ENCODE peak calls at places on chromosomes 4 and X, in ten cellular contexts. One of them, this sample, is unnamed.

GRCh38 chr4:119212251-119212963 is at the start of gene USP53:
- DNase-seq in ascending aorta: peak
- DNase-seq in cardiac fibroblast: peak
- DNase-seq in OCI-LY7: peak
- DNase-seq in ovary: peak
- DNase-seq in BE2C: peak
- DNase-seq in BJ: peak
- DNase-seq in brain microvascular endothelial cell: peak
- DNase-seq in adrenal gland: peak
- DNase-seq in hepatocyte: peak
- DNase-seq in this sample: peak

GRCh38 chr4:19739101-19739651 is 512.5 kb upstream of the SLIT2 start:
- DNase-seq in ascending aorta: no peak
- DNase-seq in cardiac fibroblast: peak
- DNase-seq in OCI-LY7: no peak
- DNase-seq in ovary: no peak
- DNase-seq in BE2C: no peak
- DNase-seq in BJ: peak
- DNase-seq in brain microvascular endothelial cell: peak
- DNase-seq in adrenal gland: no peak
- DNase-seq in hepatocyte: peak
- DNase-seq in this sample: peak

GRCh38 chr4:31692407-31692940 is 972.3 kb downstream of the PCDH7 start:
- DNase-seq in ascending aorta: no peak
- DNase-seq in cardiac fibroblast: no peak
- DNase-seq in OCI-LY7: no peak
- DNase-seq in ovary: no peak
- DNase-seq in BE2C: peak
- DNase-seq in BJ: no peak
- DNase-seq in brain microvascular endothelial cell: no peak
- DNase-seq in adrenal gland: peak
- DNase-seq in hepatocyte: no peak
- DNase-seq in this sample: no peak

GRCh38 chrX:150766351-150767044 is 73.3 kb downstream of the MTMR1 start:
- DNase-seq in ascending aorta: no peak
- DNase-seq in cardiac fibroblast: no peak
- DNase-seq in OCI-LY7: peak
- DNase-seq in ovary: no peak
- DNase-seq in BE2C: no peak
- DNase-seq in BJ: no peak
- DNase-seq in brain microvascular endothelial cell: no peak
- DNase-seq in adrenal gland: no peak
- DNase-seq in hepatocyte: no peak
- DNase-seq in this sample: no peak

GRCh38 chrX:19625612-19626011 is 110.3 kb upstream of the MAP3K15 start:
- DNase-seq in ascending aorta: no peak
- DNase-seq in cardiac fibroblast: peak
- DNase-seq in OCI-LY7: no peak
- DNase-seq in ovary: no peak
- DNase-seq in BE2C: no peak
- DNase-seq in BJ: no peak
- DNase-seq in brain microvascular endothelial cell: no peak
- DNase-seq in adrenal gland: no peak
- DNase-seq in hepatocyte: no peak
- DNase-seq in this sample: peak

GRCh38 chrX:46582325-46582724 is 8.8 kb downstream of the CHST7 start:
- DNase-seq in ascending aorta: no peak
- DNase-seq in cardiac fibroblast: peak
- DNase-seq in OCI-LY7: no peak
- DNase-seq in ovary: no peak
- DNase-seq in BE2C: no peak
- DNase-seq in BJ: no peak
- DNase-seq in brain microvascular endothelial cell: no peak
- DNase-seq in adrenal gland: no peak
- DNase-seq in hepatocyte: no peak
- DNase-seq in this sample: peak

GRCh38 chr4:158122501-158122900 is 50.3 kb downstream of the GASK1B start:
- DNase-seq in ascending aorta: no peak
- DNase-seq in cardiac fibroblast: peak
- DNase-seq in OCI-LY7: no peak
- DNase-seq in ovary: no peak
- DNase-seq in BE2C: no peak
- DNase-seq in BJ: no peak
- DNase-seq in brain microvascular endothelial cell: no peak
- DNase-seq in adrenal gland: no peak
- DNase-seq in hepatocyte: no peak
- DNase-seq in this sample: peak

GRCh38 chrX:15471016-15471415 is 22.1 kb downstream of the PIR start:
- DNase-seq in ascending aorta: peak
- DNase-seq in cardiac fibroblast: peak
- DNase-seq in OCI-LY7: peak
- DNase-seq in ovary: peak
- DNase-seq in BE2C: peak
- DNase-seq in BJ: no peak
- DNase-seq in brain microvascular endothelial cell: peak
- DNase-seq in adrenal gland: peak
- DNase-seq in hepatocyte: peak
- DNase-seq in this sample: peak

GRCh38 chr4:179372746-179373145 is 1930.5 kb upstream of the AGA start:
- DNase-seq in ascending aorta: no peak
- DNase-seq in cardiac fibroblast: no peak
- DNase-seq in OCI-LY7: no peak
- DNase-seq in ovary: no peak
- DNase-seq in BE2C: no peak
- DNase-seq in BJ: no peak
- DNase-seq in brain microvascular endothelial cell: no peak
- DNase-seq in adrenal gland: no peak
- DNase-seq in hepatocyte: no peak
- DNase-seq in this sample: no peak

GRCh38 chr4:188822698-188823097 is 683.5 kb downstream of the TRIML1 start:
- DNase-seq in ascending aorta: no peak
- DNase-seq in cardiac fibroblast: no peak
- DNase-seq in OCI-LY7: no peak
- DNase-seq in ovary: no peak
- DNase-seq in BE2C: no peak
- DNase-seq in BJ: no peak
- DNase-seq in brain microvascular endothelial cell: no peak
- DNase-seq in adrenal gland: no peak
- DNase-seq in hepatocyte: peak
- DNase-seq in this sample: peak

GRCh38 chrX:12946406-12946805 is 28.5 kb upstream of the TMSB4X start:
- DNase-seq in ascending aorta: no peak
- DNase-seq in cardiac fibroblast: no peak
- DNase-seq in OCI-LY7: no peak
- DNase-seq in ovary: no peak
- DNase-seq in BE2C: no peak
- DNase-seq in BJ: no peak
- DNase-seq in brain microvascular endothelial cell: no peak
- DNase-seq in adrenal gland: no peak
- DNase-seq in hepatocyte: no peak
- DNase-seq in this sample: no peak

GRCh38 chrX:20477836-20478532 is 211.3 kb upstream of the RPS6KA3 start:
- DNase-seq in ascending aorta: no peak
- DNase-seq in cardiac fibroblast: no peak
- DNase-seq in OCI-LY7: no peak
- DNase-seq in ovary: no peak
- DNase-seq in BE2C: peak
- DNase-seq in BJ: no peak
- DNase-seq in brain microvascular endothelial cell: no peak
- DNase-seq in adrenal gland: no peak
- DNase-seq in hepatocyte: no peak
- DNase-seq in this sample: no peak

GRCh38 chr4:168562021-168562691 is 65.3 kb downstream of the PALLD start:
- DNase-seq in ascending aorta: no peak
- DNase-seq in cardiac fibroblast: peak
- DNase-seq in OCI-LY7: no peak
- DNase-seq in ovary: no peak
- DNase-seq in BE2C: no peak
- DNase-seq in BJ: no peak
- DNase-seq in brain microvascular endothelial cell: no peak
- DNase-seq in adrenal gland: no peak
- DNase-seq in hepatocyte: no peak
- DNase-seq in this sample: peak

GRCh38 chr4:168566736-168567135 is 69.9 kb downstream of the PALLD start:
- DNase-seq in ascending aorta: no peak
- DNase-seq in cardiac fibroblast: no peak
- DNase-seq in OCI-LY7: no peak
- DNase-seq in ovary: no peak
- DNase-seq in BE2C: no peak
- DNase-seq in BJ: no peak
- DNase-seq in brain microvascular endothelial cell: no peak
- DNase-seq in adrenal gland: no peak
- DNase-seq in hepatocyte: no peak
- DNase-seq in this sample: no peak

GRCh38 chr4:168560835-168561210 is 64.0 kb downstream of the PALLD start:
- DNase-seq in ascending aorta: no peak
- DNase-seq in cardiac fibroblast: no peak
- DNase-seq in OCI-LY7: no peak
- DNase-seq in ovary: no peak
- DNase-seq in BE2C: no peak
- DNase-seq in BJ: no peak
- DNase-seq in brain microvascular endothelial cell: no peak
- DNase-seq in adrenal gland: no peak
- DNase-seq in hepatocyte: no peak
- DNase-seq in this sample: peak

GRCh38 chr4:168560184-168560834 is 63.5 kb downstream of the PALLD start:
- DNase-seq in ascending aorta: no peak
- DNase-seq in cardiac fibroblast: no peak
- DNase-seq in OCI-LY7: no peak
- DNase-seq in ovary: no peak
- DNase-seq in BE2C: no peak
- DNase-seq in BJ: no peak
- DNase-seq in brain microvascular endothelial cell: peak
- DNase-seq in adrenal gland: no peak
- DNase-seq in hepatocyte: peak
- DNase-seq in this sample: peak

GRCh38 chr4:168564024-168564423 is 67.2 kb downstream of the PALLD start:
- DNase-seq in ascending aorta: no peak
- DNase-seq in cardiac fibroblast: no peak
- DNase-seq in OCI-LY7: no peak
- DNase-seq in ovary: no peak
- DNase-seq in BE2C: no peak
- DNase-seq in BJ: no peak
- DNase-seq in brain microvascular endothelial cell: no peak
- DNase-seq in adrenal gland: no peak
- DNase-seq in hepatocyte: no peak
- DNase-seq in this sample: no peak
- TF ChIP-seq CTCF in ascending aorta: no peak
- TF ChIP-seq CTCF in cardiac fibroblast: no peak
- TF ChIP-seq CTCF in OCI-LY7: no peak
- TF ChIP-seq CTCF in ovary: no peak
- TF ChIP-seq CTCF in BE2C: no peak
- TF ChIP-seq CTCF in BJ: no peak
- TF ChIP-seq CTCF in brain microvascular endothelial cell: no peak
- TF ChIP-seq CTCF in adrenal gland: no peak
- TF ChIP-seq CTCF in hepatocyte: no peak
- TF ChIP-seq CTCF in this sample: no peak

DNA sequence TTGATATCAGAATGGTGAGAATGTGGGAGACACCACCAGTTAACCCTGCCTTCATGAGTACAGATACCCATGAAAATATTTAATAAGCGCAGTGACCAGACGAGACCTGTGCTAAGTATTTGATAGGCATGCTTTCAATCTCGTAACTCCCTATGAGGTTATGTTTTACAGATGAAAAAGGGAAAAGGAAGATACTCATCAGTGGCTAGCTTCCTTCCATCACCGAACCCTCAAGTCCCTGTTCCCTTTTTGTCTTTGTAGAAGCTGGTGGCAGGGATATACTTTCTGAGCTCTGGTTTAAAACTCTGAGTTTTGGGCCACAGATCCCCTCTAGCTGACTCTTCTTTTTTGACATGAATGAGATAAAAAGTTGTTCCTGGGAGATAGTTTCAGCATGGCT is 26.3 kb downstream of the AFF1 start:
- DNase-seq in ascending aorta: no peak
- DNase-seq in cardiac fibroblast: no peak
- DNase-seq in OCI-LY7: peak
- DNase-seq in ovary: no peak
- DNase-seq in BE2C: no peak
- DNase-seq in BJ: no peak
- DNase-seq in brain microvascular endothelial cell: no peak
- DNase-seq in adrenal gland: no peak
- DNase-seq in hepatocyte: no peak
- DNase-seq in this sample: no peak
- H3K4me3 ChIP-seq in ascending aorta: no peak
- H3K4me3 ChIP-seq in cardiac fibroblast: no peak
- H3K4me3 ChIP-seq in OCI-LY7: peak
- H3K4me3 ChIP-seq in ovary: no peak
- H3K4me3 ChIP-seq in BE2C: no peak
- H3K4me3 ChIP-seq in BJ: no peak
- H3K4me3 ChIP-seq in brain microvascular endothelial cell: no peak
- H3K4me3 ChIP-seq in adrenal gland: no peak
- H3K4me3 ChIP-seq in hepatocyte: no peak
- H3K4me3 ChIP-seq in this sample: no peak

DNA sequence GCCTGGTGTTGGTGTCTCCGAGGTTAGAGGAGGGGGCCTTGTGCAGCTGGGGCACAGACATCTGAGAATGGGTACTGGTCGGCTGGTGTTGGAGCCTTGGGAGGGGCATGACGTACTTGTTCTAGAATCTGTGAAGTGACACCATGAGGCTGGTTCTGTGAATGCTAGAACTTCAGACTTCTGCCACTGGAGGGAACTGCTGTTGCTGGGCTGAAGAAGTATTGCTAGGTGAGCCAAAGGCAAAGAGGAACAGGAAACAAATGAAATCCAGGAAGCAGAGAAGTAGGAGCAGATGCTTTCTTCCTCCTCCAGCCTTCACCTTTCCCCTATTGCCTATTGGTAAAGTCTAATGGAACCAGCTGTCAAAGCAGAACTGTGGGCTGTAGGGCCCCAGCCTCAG is 120.9 kb upstream of the DDIT4L start:
- DNase-seq in ascending aorta: no peak
- DNase-seq in cardiac fibroblast: no peak
- DNase-seq in OCI-LY7: no peak
- DNase-seq in ovary: no peak
- DNase-seq in BE2C: no peak
- DNase-seq in BJ: no peak
- DNase-seq in brain microvascular endothelial cell: no peak
- DNase-seq in adrenal gland: no peak
- DNase-seq in hepatocyte: peak
- DNase-seq in this sample: peak
- TF ChIP-seq CTCF in ascending aorta: no peak
- TF ChIP-seq CTCF in cardiac fibroblast: peak
- TF ChIP-seq CTCF in OCI-LY7: no peak
- TF ChIP-seq CTCF in ovary: no peak
- TF ChIP-seq CTCF in BE2C: peak
- TF ChIP-seq CTCF in BJ: peak
- TF ChIP-seq CTCF in brain microvascular endothelial cell: peak
- TF ChIP-seq CTCF in adrenal gland: no peak
- TF ChIP-seq CTCF in hepatocyte: no peak
- TF ChIP-seq CTCF in this sample: peak

DNA sequence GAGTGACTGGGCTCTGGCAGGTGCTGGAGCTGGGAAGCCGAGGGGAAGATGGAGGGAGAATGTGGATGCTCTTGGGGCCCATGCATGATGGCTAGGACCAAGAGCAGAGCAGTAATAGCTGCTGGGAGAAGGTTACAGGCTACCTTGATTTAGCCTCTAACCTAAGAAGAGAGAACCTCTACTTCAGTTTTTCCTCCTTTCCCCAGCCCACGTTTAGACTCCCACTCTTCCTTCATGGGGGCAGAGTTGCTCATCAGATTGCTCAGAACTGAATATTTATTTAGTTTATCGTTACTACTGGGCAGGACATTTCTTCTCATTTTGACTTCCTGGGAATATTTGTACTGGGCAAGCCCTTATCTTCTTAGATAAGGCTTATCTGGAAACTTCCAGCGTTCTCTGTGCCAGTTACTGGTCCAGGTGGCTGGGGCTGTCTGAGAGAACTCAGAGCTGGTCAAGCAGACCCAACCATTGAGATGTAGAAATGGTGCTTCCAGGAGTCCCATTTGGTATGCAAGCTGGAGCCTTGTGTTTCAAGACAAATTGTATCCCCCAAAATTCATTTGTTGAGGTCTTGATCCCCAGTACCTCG is 442.9 kb upstream of the BOD1L1 start:
- DNase-seq in ascending aorta: no peak
- DNase-seq in cardiac fibroblast: no peak
- DNase-seq in OCI-LY7: no peak
- DNase-seq in ovary: no peak
- DNase-seq in BE2C: no peak
- DNase-seq in BJ: no peak
- DNase-seq in brain microvascular endothelial cell: peak
- DNase-seq in adrenal gland: no peak
- DNase-seq in hepatocyte: peak
- DNase-seq in this sample: no peak
- H3K4me3 ChIP-seq in ascending aorta: no peak
- H3K4me3 ChIP-seq in cardiac fibroblast: no peak
- H3K4me3 ChIP-seq in OCI-LY7: no peak
- H3K4me3 ChIP-seq in ovary: no peak
- H3K4me3 ChIP-seq in BE2C: no peak
- H3K4me3 ChIP-seq in BJ: no peak
- H3K4me3 ChIP-seq in brain microvascular endothelial cell: no peak
- H3K4me3 ChIP-seq in adrenal gland: no peak
- H3K4me3 ChIP-seq in hepatocyte: no peak
- H3K4me3 ChIP-seq in this sample: no peak

This sample was measured in epithelial cell of esophagus.